ENCODE peak calls at places on chromosomes 13 and 19, in five cellular contexts. Y is ovary, A is foreskin keratinocyte, J is transverse colon, K is Peyer's patch. F is an unnamed sample.

GRCh38 chr13:64130600-64130999 is 2715.0 kb upstream of the PCDH20 start:
- DNase-seq in Y (no peak), A (no peak), J (no peak), K (no peak), F (no peak)

GRCh38 chr13:112219753-112220152 is 152.8 kb downstream of the SOX1 start:
- DNase-seq in Y (no peak), A (no peak), J (no peak), K (no peak), F (no peak)

GRCh38 chr19:49136771-49137171 is 17.4 kb downstream of the PPFIA3 start:
- DNase-seq in Y (no peak), A (no peak), J (peak; percentile 54), K (no peak), F (peak; percentile 57)

GRCh38 chr13:72383646-72384045 is 343.8 kb downstream of the MZT1 start:
- DNase-seq in Y (no peak), A (no peak), J (no peak), K (no peak), F (no peak)

GRCh38 chr19:30391554-30392551 is 19.7 kb downstream of the ZNF536 start:
- DNase-seq in Y (no peak), A (no peak), J (no peak), K (no peak), F (no peak)

GRCh38 chr13:101868585-101869469 is 416.4 kb downstream of the ITGBL1 start:
- DNase-seq in Y (no peak), A (no peak), J (no peak), K (no peak), F (no peak)

GRCh38 chr13:102136735-102137296 is 265.0 kb downstream of the FGF14 start:
- DNase-seq in Y (no peak), A (no peak), J (no peak), K (no peak), F (no peak)

GRCh38 chr13:73835138-73835721 is 299.0 kb downstream of the KLF12 start:
- DNase-seq in Y (no peak), A (peak; percentile 5), J (no peak), K (no peak), F (no peak)

GRCh38 chr13:72599148-72599743 is 128.2 kb downstream of the MZT1 start:
- DNase-seq in Y (no peak), A (no peak), J (no peak), K (no peak), F (no peak)

GRCh38 chr13:97223711-97224461 is 1.8 kb downstream of the MBNL2 start:
- DNase-seq in Y (peak; percentile 59), A (peak; percentile 58), J (peak; percentile 55), K (peak; percentile 62), F (peak; percentile 64)

GRCh38 chr13:112661291-112661690 is 28.5 kb upstream of the ATP11A start:
- DNase-seq in Y (no peak), A (no peak), J (no peak), K (no peak), F (no peak)

GRCh38 chr13:27813826-27814225 is 21.5 kb downstream of the GSX1 start:
- DNase-seq in Y (no peak), A (no peak), J (no peak), K (no peak), F (no peak)

GRCh38 chr13:27012482-27013197 is 159.0 kb downstream of the USP12 start:
- DNase-seq in Y (no peak), A (peak; percentile 50), J (no peak), K (no peak), F (no peak)

GRCh38 chr19:41323023-41323422 is 13.1 kb downstream of the CCDC97 start:
- DNase-seq in Y (peak; percentile 84), A (no peak), J (no peak), K (no peak), F (no peak)

GRCh38 chr13:50444726-50445125 is 398.8 kb downstream of the DLEU7 start:
- DNase-seq in Y (no peak), A (no peak), J (no peak), K (no peak), F (no peak)

GRCh38 chr13:20360835-20361412 is 128.8 kb upstream of the GJB6 start:
- DNase-seq in Y (no peak), A (no peak), J (no peak), K (no peak), F (no peak)

GRCh38 chr19:28502879-28503734 is 709.8 kb downstream of the UQCRFS1 start:
- DNase-seq in Y (no peak), A (no peak), J (no peak), K (no peak), F (no peak)

GRCh38 chr13:39777527-39778061 is 122.1 kb downstream of the COG6 start:
- DNase-seq in Y (no peak), A (peak; percentile 91), J (no peak), K (no peak), F (peak; percentile 17)

GRCh38 chr13:102812616-102813287 is 13.8 kb downstream of the BIVM start:
- DNase-seq in Y (no peak), A (no peak), J (no peak), K (no peak), F (no peak)

GRCh38 chr13:51645154-51645650 is 60.9 kb downstream of the WDFY2 start:
- DNase-seq in Y (no peak), A (no peak), J (no peak), K (no peak), F (no peak)

GRCh38 chr13:94168784-94169512 is 310.5 kb downstream of the DCT start:
- DNase-seq in Y (no peak), A (no peak), J (no peak), K (no peak), F (no peak)

GRCh38 chr13:31556376-31556775 is 182.9 kb upstream of the RXFP2 start:
- DNase-seq in Y (no peak), A (no peak), J (no peak), K (no peak), F (no peak)

GRCh38 chr13:66489172-66489571 is 741.0 kb downstream of the PCDH9 start:
- DNase-seq in Y (no peak), A (no peak), J (no peak), K (no peak), F (no peak)

GRCh38 chr13:102395174-102395573 is 6.7 kb downstream of the FGF14 start:
- DNase-seq in Y (no peak), A (no peak), J (no peak), K (no peak), F (no peak)

GRCh38 chr19:1780272-1780957 is 27.1 kb downstream of the ONECUT3 start:
- DNase-seq in Y (no peak), A (no peak), J (no peak), K (no peak), F (no peak)

GRCh38 chr19:56842421-56842820 is 1.9 kb upstream of the PEG3 start:
- DNase-seq in Y (no peak), A (no peak), J (no peak), K (no peak), F (no peak)

GRCh38 chr19:46213806-46214205 is 15.7 kb upstream of the IGFL1 start:
- DNase-seq in Y (no peak), A (no peak), J (no peak), K (no peak), F (no peak)
- H3K4me1 ChIP-seq in Y (no peaks in the 10 kb centered on the region), A (peaks cover 27% of the 10 kb centered on the region), J (no peaks in the 10 kb centered on the region), K (no peaks in the 10 kb centered on the region), F (no peaks in the 10 kb centered on the region)

GRCh38 chr19:3333662-3334061 is 32.7 kb upstream of the NFIC start:
- DNase-seq in Y (no peak), A (no peak), J (no peak), K (no peak), F (no peak)

GRCh38 chr19:3336680-3337523 is 29.5 kb upstream of the NFIC start:
- DNase-seq in Y (peak; percentile 97), A (no peak), J (peak; percentile 94), K (no peak), F (peak; percentile 93)

GRCh38 chr19:3333020-3333583 is 33.3 kb upstream of the NFIC start:
- DNase-seq in Y (no peak), A (no peak), J (no peak), K (no peak), F (no peak)

GRCh38 chr19:3336351-3336679 is 30.1 kb upstream of the NFIC start:
- DNase-seq in Y (no peak), A (no peak), J (no peak), K (no peak), F (no peak)

DNA sequence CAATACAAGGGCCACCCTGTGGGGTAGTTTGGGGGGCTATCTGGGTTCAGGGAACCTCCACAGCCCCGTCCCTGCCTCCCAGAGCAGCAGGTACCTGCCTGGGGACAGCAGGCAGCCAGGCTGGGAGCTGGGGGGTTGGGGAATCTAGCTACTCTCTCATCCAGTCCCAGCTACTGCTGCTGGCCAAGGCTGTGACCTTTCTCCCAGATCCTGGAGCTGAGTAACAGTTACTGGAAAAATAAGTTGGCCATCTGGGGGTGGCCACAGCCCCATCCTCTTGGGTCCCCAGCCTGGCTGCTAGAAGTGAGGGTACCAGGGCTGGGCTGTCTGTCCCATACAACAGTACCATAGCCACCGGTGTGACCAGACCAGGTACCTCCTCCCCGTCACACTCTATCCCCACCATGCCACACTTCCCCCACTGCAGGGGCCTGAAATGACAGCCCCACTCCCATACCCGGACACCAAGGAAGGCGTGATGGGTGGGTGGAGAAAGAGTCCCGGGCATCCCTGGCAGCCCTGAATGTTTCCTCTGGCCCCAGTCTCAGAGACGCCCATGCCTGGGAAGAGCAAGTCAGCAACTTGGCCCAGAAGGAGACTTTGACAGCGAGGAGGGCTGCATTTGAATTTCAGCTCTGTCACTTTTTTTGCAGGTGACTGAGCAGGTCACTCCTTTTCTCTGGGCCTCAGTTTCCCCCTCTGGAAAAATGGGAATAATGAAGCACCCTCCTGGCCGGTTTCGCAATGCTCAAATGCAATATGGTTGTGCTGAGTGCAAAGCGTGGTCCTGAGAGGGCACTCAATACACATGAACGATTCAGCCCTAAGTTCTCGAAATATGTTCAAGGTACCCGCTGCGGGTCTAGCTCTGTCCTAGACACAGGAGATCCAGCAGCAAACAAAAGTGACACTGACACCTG is 30.7 kb upstream of the NFIC start:
- DNase-seq in Y (peak; percentile 71), A (no peak), J (peak; percentile 74), K (no peak), F (peak; percentile 69)
- H3K4me1 ChIP-seq in Y (peaks cover 18% of the 10 kb centered on the region), A (no peaks in the 10 kb centered on the region), J (peaks cover 46% of the 10 kb centered on the region), K (peaks cover 6% of the 10 kb centered on the region), F (peaks cover 45% of the 10 kb centered on the region)

GRCh38 chr19:8370176-8371010 is 6.4 kb downstream of the ANGPTL4 start:
- DNase-seq in Y (no peak), A (no peak), J (no peak), K (no peak), F (peak; percentile 18)
- H3K4me1 ChIP-seq in Y (peaks cover 30% of the 10 kb centered on the region), A (peaks cover 4% of the 10 kb centered on the region), J (peaks cover 33% of the 10 kb centered on the region), K (no peaks in the 10 kb centered on the region), F (peaks cover 13% of the 10 kb centered on the region)

DNA sequence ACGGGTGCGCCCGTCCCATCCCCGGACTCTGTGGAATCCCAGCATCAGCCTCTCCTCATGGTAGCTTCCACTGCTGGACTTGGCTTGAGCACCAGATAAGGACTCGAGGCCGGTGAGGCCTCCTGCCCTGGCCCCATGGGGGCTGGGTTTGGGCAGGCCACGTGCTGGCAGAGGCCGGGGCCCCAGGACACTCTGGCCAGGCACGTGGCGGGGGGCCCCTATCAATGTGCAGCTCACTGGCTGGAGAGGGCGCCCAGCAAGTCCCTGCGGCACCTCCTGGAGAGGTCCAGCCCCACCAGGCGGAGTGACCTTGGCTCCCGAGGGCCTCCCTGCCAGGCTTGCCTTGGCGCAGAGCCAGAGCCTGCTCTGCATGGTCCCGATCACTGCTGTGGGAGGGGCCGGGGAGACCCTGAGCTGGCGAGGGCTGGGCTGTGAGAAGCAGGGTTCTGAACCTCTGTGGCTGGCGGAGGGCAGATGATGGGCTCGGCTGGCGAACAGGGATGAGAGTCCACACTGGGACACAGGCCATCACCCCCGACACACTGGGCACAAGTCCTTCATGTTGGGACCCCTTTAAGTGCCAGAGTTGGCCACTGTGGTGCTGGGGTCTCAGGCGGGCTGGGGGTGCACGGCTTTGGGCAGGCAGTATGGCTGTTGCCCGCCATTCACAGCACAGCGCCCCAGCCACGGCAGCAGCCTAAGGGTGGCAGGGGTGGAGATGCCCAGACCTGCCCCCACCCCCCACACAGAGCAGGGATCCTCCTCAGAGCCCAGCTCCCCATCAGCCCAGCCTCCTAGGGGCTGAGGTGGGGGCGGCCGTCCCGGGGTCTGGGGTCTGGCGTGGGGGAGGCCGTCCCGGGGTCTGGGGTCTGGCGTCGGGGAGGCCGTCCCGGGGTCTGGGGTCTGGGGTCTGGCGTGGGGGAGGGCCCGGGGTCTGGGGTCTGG is 19.1 kb downstream of the CEBPG start:
- DNase-seq in Y (peak; percentile 67), A (no peak), J (peak; percentile 46), K (no peak), F (peak; percentile 69)
- H3K4me1 ChIP-seq in Y (peaks cover 12% of the 10 kb centered on the region), A (no peaks in the 10 kb centered on the region), J (peaks cover 55% of the 10 kb centered on the region), K (no peaks in the 10 kb centered on the region), F (peaks cover 50% of the 10 kb centered on the region)

F was measured in mucosa of descending colon.